ENCODE peak calls at places on chromosomes 6 and 20, in six cellular contexts. H, V, I, U, F and Q are unnamed samples. For H3K4me1, the result is how much of the 10 kb centered on the place peaks cover.

GRCh38 chr20:24778585-24779031 is 170.5 kb upstream of the CST7 start:
- DNase-seq in V (no peak), F (no peak), I (peak), U (no peak), H (no peak), Q (no peak)

GRCh38 chr6:110556317-110557115 is 80.1 kb upstream of the SLC22A16 start:
- DNase-seq in F (no peak), I (no peak), V (no peak), U (no peak), H (no peak), Q (no peak)

GRCh38 chr6:18823782-18824386 is 436.7 kb downstream of the RNF144B start:
- DNase-seq in H (peak), V (no peak), F (no peak), I (no peak), U (peak), Q (peak)

GRCh38 chr6:35754452-35755321 is 17.9 kb downstream of the ARMC12 start:
- DNase-seq in I (no peak), H (no peak), V (no peak), F (no peak), U (no peak), Q (no peak)

GRCh38 chr6:166330612-166331011 is 11.7 kb downstream of the SFT2D1 start:
- DNase-seq in H (no peak), U (no peak), V (peak), I (peak), F (no peak), Q (peak)

GRCh38 chr6:90393232-90393884 is 96.7 kb upstream of the BACH2 start:
- DNase-seq in I (peak), V (peak), U (peak), H (peak), F (no peak), Q (peak)

GRCh38 chr6:162211022-162211421 is 516.5 kb downstream of the PRKN start:
- DNase-seq in F (no peak), I (no peak), H (no peak), V (no peak), U (no peak), Q (no peak)

GRCh38 chr20:51636123-51636522 is 93.6 kb upstream of the NFATC2 start:
- DNase-seq in U (no peak), F (no peak), H (no peak), V (no peak), I (no peak), Q (peak)

GRCh38 chr6:2976571-2977085 is 5.3 kb upstream of the SERPINB6 start:
- DNase-seq in F (no peak), H (no peak), V (no peak), U (no peak), I (no peak), Q (peak)

GRCh38 chr6:107539409-107539808 is 49.5 kb downstream of the SOBP start:
- DNase-seq in F (no peak), I (no peak), U (peak), V (no peak), H (no peak), Q (peak)

GRCh38 chr20:2149507-2149906 is 47.9 kb downstream of the STK35 start:
- DNase-seq in F (peak), I (no peak), H (no peak), U (no peak), V (no peak), Q (peak)

GRCh38 chr6:73393278-73393677 is 1.4 kb upstream of the DDX43 start:
- DNase-seq in F (no peak), U (no peak), V (no peak), I (no peak), H (no peak), Q (peak)

GRCh38 chr20:20699144-20699543 is 13.3 kb downstream of the RALGAPA2 start:
- DNase-seq in I (no peak), U (peak), V (no peak), F (no peak), H (no peak), Q (no peak)

GRCh38 chr20:14055127-14055742 is 59.9 kb downstream of the MACROD2 start:
- DNase-seq in H (peak), V (no peak), F (no peak), U (peak), I (no peak), Q (peak)

GRCh38 chr6:152552616-152553209 is 84.4 kb downstream of the SYNE1 start:
- DNase-seq in F (peak), V (peak), U (peak), H (peak), I (peak), Q (peak)

GRCh38 chr20:41139227-41140093 is 2.1 kb downstream of the PLCG1 start:
- DNase-seq in U (no peak), V (no peak), I (peak), F (no peak), H (no peak), Q (no peak)

GRCh38 chr6:52513464-52513863 is 63.4 kb downstream of the TRAM2 start:
- DNase-seq in U (no peak), I (no peak), H (no peak), F (no peak), V (no peak), Q (no peak)

GRCh38 chr6:87182321-87182720 is 27.0 kb downstream of the ZNF292 start:
- DNase-seq in F (no peak), I (no peak), H (no peak), U (no peak), V (no peak), Q (no peak)

GRCh38 chr6:26032387-26033131 is 54.7 kb upstream of the HFE start:
- DNase-seq in V (no peak), F (peak), I (peak), U (peak), H (peak), Q (peak)

GRCh38 chr6:18371010-18371409 is 16.1 kb upstream of the RNF144B start:
- DNase-seq in V (no peak), F (no peak), H (no peak), I (no peak), U (no peak), Q (no peak)

GRCh38 chr6:100105919-100106318 is 111.9 kb upstream of the MCHR2 start:
- DNase-seq in I (no peak), H (no peak), U (no peak), F (no peak), V (no peak), Q (no peak)

GRCh38 chr20:49318091-49318429 is 40.2 kb upstream of the ZNFX1 start:
- DNase-seq in F (no peak), H (no peak), I (no peak), U (no peak), V (no peak), Q (no peak)

GRCh38 chr6:19297880-19298279 is 539.3 kb upstream of the ID4 start:
- DNase-seq in V (no peak), I (no peak), F (no peak), H (no peak), U (no peak), Q (no peak)

GRCh38 chr6:97473979-97474378 is 191.0 kb upstream of the MMS22L start:
- DNase-seq in U (no peak), H (no peak), F (no peak), V (no peak), I (no peak), Q (peak)

GRCh38 chr6:46949662-46950280 is 28.0 kb upstream of the ADGRF5 start:
- DNase-seq in H (no peak), F (peak), V (no peak), U (peak), I (peak), Q (no peak)

GRCh38 chr6:142773859-142774258 is 171.1 kb downstream of the HIVEP2 start:
- DNase-seq in F (no peak), H (peak), I (peak), U (no peak), V (no peak), Q (no peak)

GRCh38 chr6:102619585-102619984 is 1226.1 kb downstream of the GRIK2 start:
- DNase-seq in V (no peak), F (no peak), U (no peak), I (no peak), H (peak), Q (no peak)

GRCh38 chr6:159056003-159056402 is 11.2 kb upstream of the TAGAP start:
- DNase-seq in V (no peak), F (no peak), U (no peak), H (no peak), I (no peak), Q (no peak)
- H3K4me1 ChIP-seq in V (under half), F (under half), U (under half), H (under half), I (under half), Q (under half)

GRCh38 chr6:30322527-30323501 is 3.9 kb upstream of the TRIM39 start:
- DNase-seq in F (no peak), U (no peak), V (no peak), H (no peak), I (no peak), Q (peak)
- H3K4me1 ChIP-seq in F (under half), U (under half), V (under half), H (under half), I (half or more), Q (under half)

DNA sequence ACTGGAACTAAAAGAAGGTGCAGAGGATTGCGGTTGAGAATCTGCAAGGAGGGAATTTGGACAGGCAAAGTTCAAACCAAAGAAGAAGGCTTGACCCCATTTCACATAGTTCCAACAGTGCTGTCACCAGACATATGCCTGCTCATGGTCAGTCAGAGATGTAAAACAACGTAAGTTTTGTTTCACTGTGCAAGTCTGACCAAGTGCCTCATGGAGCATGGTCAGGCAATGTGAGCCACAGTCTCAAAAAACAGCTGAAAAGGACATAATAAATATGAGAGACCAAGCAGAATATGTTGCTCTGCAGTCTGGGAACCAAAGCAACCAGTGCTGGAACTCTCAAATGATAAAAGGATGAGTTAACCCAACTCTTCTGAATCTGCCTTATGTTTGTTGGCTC is 39.9 kb upstream of the DST start:
- DNase-seq in H (no peak), I (no peak), V (no peak), U (no peak), F (no peak), Q (no peak)
- H3K4me1 ChIP-seq in H (under half), I (under half), V (under half), U (half or more), F (under half), Q (under half)

DNA sequence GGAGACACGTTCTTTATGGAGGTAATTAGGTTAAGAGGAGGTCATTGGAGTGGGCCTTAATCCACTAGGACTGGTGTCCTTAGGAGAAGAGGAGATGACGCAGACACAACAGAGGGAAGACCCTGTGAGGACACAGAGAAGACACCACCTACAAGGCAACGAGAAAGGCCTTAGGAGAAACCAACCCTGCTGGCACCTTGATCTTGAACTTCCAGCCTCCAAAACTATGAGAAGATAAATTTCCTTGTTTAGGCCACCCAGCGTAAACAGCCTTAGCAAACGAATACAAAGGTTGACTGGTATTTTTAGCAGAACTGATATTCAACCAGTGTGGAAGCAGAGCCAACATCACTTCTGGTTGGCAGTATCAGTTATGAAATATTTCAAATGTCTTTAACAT is 75.2 kb downstream of the GFOD1 start:
- DNase-seq in H (no peak), F (no peak), V (no peak), I (no peak), U (no peak), Q (no peak)
- H3K4me1 ChIP-seq in H (under half), F (under half), V (under half), I (under half), U (half or more), Q (under half)

GRCh38 chr20:33824852-33825251 is 13.7 kb downstream of the CHMP4B start:
- DNase-seq in V (no peak), F (no peak), I (no peak), H (no peak), U (no peak), Q (no peak)
- H3K4me1 ChIP-seq in V (under half), F (under half), I (half or more), H (half or more), U (under half), Q (under half)

DNA sequence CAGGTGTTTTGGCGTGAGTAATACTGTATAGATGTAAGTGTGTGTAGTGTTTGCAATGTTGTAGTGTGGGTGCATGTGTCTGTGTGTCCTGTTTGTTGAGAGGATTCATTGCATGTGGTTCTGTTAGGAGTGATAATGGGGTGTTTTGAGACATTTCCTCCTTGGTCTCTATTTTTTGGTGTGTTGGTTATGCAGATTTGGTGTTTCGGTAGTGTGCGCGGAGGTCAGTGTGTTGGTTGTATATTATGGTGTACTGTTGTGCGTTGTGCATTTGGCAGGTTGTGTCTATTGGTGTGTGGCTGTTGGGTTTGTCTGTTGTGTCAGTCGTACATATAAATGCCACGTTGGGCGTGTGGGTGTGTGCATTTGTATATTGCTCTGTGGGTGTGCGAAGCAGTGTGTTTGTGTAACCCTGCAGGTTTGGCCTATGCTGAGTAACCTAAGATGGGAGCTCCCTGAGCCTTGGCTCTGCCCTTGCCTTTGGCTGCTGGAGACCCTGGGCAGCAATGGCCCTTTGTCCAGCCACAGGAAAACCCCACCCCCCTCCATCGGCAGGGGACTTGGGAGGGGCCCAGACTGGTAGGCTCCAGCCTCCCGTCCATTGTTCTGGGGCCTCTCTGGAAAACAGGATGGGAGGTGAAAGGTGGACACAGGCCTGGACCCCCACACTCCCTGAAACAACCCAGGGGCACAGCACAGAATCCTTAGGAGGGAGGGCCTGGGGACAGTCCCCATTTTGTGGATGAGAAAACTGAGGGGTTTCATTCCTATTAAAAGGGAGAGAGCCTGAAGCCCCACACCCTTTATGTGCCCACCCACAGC is 10.3 kb upstream of the ID1 start:
- DNase-seq in I (peak), F (no peak), V (no peak), U (peak), H (no peak), Q (no peak)
- H3K4me1 ChIP-seq in I (under half), F (under half), V (under half), U (half or more), H (under half), Q (under half)

DNA sequence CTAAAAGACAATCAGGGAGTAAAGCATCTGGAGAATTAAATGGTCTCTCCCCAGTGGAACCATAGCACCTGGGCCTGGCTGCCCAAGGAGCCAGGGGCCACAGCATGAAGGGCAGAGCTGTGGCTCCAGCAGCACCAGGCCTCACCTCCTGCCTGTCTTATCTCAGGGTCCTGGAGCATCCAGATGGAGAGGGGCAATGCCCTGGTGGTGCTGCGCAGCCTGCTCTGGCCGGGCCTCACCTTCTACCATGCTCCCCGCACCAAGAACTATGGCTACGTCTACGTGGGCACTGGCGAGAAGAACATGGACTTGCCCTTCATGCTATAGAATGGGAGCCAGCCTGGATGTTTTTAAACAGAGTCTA is 17.0 kb downstream of the MRPS18A start:
- DNase-seq in V (no peak), F (no peak), I (no peak), H (no peak), U (no peak), Q (no peak)
- H3K4me1 ChIP-seq in V (under half), F (under half), I (half or more), H (under half), U (under half), Q (under half)

DNA sequence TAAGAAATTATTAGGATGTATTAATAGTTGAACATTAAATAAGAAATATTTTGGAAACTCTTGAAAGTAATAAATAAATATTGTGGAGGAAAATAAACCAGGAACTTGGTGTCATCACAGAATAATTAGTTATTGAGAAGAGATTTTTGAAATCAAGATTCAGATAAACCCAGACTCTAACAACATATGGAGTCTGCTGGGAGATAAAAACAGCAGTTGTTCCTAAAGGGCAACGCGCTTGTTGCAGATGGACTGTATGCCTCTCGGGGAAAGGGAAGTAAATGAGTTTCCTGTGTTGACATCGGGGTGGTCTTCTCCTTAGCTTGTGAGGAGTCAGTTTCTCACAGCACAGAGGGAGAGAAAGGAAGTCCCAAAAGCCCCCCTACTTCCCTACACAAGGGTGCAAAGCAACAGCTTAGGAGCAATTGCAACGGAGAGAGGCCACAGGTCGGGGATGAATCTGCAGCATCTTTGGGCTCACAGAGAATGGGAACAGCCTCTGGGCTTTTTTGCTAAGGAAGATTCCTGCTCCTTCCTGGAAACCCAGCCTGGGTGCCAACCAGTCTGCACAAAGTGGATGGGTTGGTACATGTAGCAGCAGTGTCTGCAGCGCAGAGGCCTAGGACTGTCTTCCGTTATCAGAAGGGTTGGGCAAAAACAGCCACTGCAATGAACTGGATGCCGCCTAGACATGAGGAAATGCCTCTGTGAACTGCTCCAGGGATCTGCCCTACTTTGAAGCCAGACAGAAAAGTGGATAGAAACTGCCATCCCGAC is 603.1 kb upstream of the NRSN1 start:
- DNase-seq in F (no peak), U (no peak), H (no peak), V (no peak), I (no peak), Q (no peak)
- H3K4me1 ChIP-seq in F (under half), U (under half), H (under half), V (under half), I (under half), Q (under half)

GRCh38 chr6:130432838-130433237 is 67.0 kb downstream of the TMEM200A start:
- DNase-seq in H (no peak), I (no peak), U (no peak), V (no peak), F (no peak), Q (no peak)

GRCh38 chr6:130431346-130431745 is 65.5 kb downstream of the TMEM200A start:
- DNase-seq in I (no peak), H (no peak), V (no peak), U (no peak), F (no peak), Q (no peak)

GRCh38 chr6:130434174-130434873 is 68.5 kb downstream of the TMEM200A start:
- DNase-seq in V (no peak), H (no peak), I (no peak), U (no peak), F (no peak), Q (peak)

GRCh38 chr6:130435181-130435580 is 69.4 kb downstream of the TMEM200A start:
- DNase-seq in H (no peak), V (no peak), F (no peak), U (no peak), I (no peak), Q (no peak)
- H3K4me1 ChIP-seq in H (under half), V (under half), F (under half), U (under half), I (under half), Q (under half)

GRCh38 chr20:11786108-11786507 is 131.6 kb upstream of the BTBD3 start:
- DNase-seq in V (no peak), U (no peak), H (no peak), I (no peak), F (no peak), Q (no peak)
- H3K4me1 ChIP-seq in V (under half), U (under half), H (under half), I (under half), F (under half), Q (under half)